ENCODE peak calls at places on chromosomes 6 and 20, in seven cellular contexts. S is transverse colon, E is K562, L is tibial nerve, O is adrenal gland, B is heart left ventricle, H is body of pancreas. M is an unnamed sample.

GRCh38 chr6:132147530-132148011 is 196.4 kb upstream of the CCN2 start:
- DNase-seq in S (no peak), E (no peak), L (no peak), O (no peak), B (peak; percentile 18), H (no peak), M (no peak)

GRCh38 chr6:169639653-169640278 is 62.1 kb downstream of the WDR27 start:
- DNase-seq in S (no peak), E (no peak), L (no peak), O (peak; percentile 41), B (no peak), H (no peak), M (no peak)

GRCh38 chr20:43243672-43244269 is 54.1 kb upstream of the PTPRT start:
- DNase-seq in S (no peak), E (no peak), L (no peak), O (no peak), B (no peak), H (peak; percentile 15), M (no peak)

GRCh38 chr6:77180367-77180766 is 282.9 kb downstream of the HTR1B start:
- DNase-seq in S (no peak), E (no peak), L (no peak), O (no peak), B (no peak), H (no peak), M (no peak)

GRCh38 chr6:142013286-142013685 is 119.4 kb upstream of the GJE1 start:
- DNase-seq in S (no peak), E (no peak), L (no peak), O (no peak), B (no peak), H (no peak), M (no peak)

GRCh38 chr6:69835414-69836179 is 30.8 kb upstream of the COL19A1 start:
- DNase-seq in S (no peak), E (peak; percentile 8), L (no peak), O (no peak), B (no peak), H (peak; percentile 64), M (no peak)

GRCh38 chr6:157999100-158000051 is 17.7 kb downstream of the SYNJ2 start:
- DNase-seq in S (no peak), E (no peak), L (no peak), O (no peak), B (no peak), H (peak; percentile 93), M (no peak)

GRCh38 chr6:142760152-142760551 is 184.8 kb downstream of the HIVEP2 start:
- DNase-seq in S (no peak), E (no peak), L (no peak), O (no peak), B (no peak), H (no peak), M (no peak)

DNA sequence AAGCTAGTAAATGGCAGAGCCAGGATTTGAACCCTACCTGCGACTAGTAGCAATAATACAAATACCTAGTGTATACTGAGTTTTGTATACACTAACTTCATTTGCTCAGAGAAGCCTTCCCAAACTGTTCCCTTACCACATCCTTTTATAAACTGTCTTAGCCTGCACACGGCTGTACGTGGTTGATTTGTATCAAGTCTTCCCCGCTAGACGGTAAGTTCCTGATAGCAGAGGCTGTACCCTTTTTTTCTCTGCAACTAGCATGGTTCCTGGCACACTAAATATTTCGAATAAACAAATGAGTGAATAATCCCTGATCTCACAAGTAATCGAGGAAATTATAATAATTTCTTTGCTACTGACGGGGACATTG is 636 bp downstream of the RTF2 start:
- DNase-seq in S (no peak), E (no peak), L (no peak), O (no peak), B (no peak), H (no peak), M (no peak)
- H3K27ac ChIP-seq in S (peak overlapping the region; percentile 87), E (peak overlapping the region; percentile 74), L (peak overlapping the region; percentile 82), O (peak overlapping the region; percentile 68), B (no peak overlapping the region), H (peak overlapping the region; percentile 81), M (no peak overlapping the region)

DNA sequence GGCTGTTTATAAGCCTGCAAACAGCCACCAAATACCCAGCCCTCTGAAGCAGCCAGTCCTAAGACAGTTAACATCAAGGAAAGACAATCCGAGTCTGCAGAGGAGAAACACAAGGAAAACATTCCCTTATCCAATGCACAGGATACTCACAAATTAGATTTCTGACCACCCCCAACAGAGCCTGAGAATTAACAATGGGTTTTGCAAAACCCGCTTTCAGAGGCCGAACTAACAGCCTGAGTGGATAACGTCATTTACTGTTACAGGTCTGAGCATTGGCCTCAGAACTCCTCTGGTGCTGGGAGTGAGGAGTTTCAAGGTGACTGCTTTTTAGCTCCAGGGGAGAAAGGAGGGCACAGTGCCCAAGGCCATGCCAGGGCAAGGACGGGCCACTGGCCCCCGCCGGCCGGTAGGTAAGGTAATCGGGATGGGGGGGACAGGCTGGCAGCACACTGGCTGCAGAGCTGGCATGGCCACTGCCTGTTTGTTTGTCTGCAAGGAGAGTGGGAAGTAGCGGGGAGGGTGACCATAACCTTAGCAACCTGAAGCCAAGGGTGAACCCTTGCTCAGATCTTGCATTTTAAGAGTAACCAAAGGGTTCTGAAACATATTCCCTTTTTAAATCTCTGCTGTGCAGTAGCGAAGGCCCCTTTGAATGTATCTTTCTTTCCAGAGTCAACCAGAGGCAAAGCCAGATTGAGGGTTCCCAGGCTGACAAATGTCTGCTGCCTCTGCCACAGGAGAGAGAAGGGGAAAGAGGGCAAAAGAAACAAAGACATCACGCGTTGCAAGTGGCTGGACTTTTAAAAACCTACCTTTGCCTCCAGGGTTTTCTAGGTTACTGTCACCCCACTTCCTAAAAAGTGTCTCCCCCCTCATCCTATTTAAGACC is 3.9 kb downstream of the ZMYND8 start:
- DNase-seq in S (peak; percentile 32), E (no peak), L (no peak), O (peak; percentile 87), B (peak; percentile 43), H (peak; percentile 95), M (peak; percentile 40)
- TF ChIP-seq POLR2A in S (peak; percentile 27), E (peak; percentile 35), L (no peak), O (no peak), B (no peak), H (peak; percentile 70), M (no peak)

GRCh38 chr6:72466471-72466870 is 155.4 kb upstream of the KCNQ5 start:
- DNase-seq in S (no peak), E (no peak), L (no peak), O (no peak), B (no peak), H (peak; percentile 3), M (no peak)
- H3K4me3 ChIP-seq in S (no peak overlapping the region), E (no peak overlapping the region), L (no peak overlapping the region), O (no peak overlapping the region), B (no peak overlapping the region), H (no peak overlapping the region), M (no peak overlapping the region)

GRCh38 chr6:127404594-127405178 is 54.5 kb downstream of the KIAA0408 start:
- DNase-seq in S (no peak), E (no peak), L (no peak), O (no peak), B (no peak), H (no peak), M (no peak)

GRCh38 chr6:127406122-127406521 is 53.1 kb downstream of the KIAA0408 start:
- DNase-seq in S (no peak), E (no peak), L (no peak), O (no peak), B (no peak), H (no peak), M (no peak)

GRCh38 chr6:127402890-127403617 is 56.1 kb downstream of the KIAA0408 start:
- DNase-seq in S (no peak), E (no peak), L (no peak), O (no peak), B (no peak), H (no peak), M (no peak)

GRCh38 chr6:127403636-127404035 is 55.6 kb downstream of the KIAA0408 start:
- DNase-seq in S (no peak), E (no peak), L (no peak), O (no peak), B (no peak), H (no peak), M (no peak)

GRCh38 chr6:127404133-127404532 is 55.1 kb downstream of the KIAA0408 start:
- DNase-seq in S (no peak), E (no peak), L (no peak), O (no peak), B (no peak), H (no peak), M (no peak)
- H3K27ac ChIP-seq in S (peak overlapping the region; percentile 4), E (no peak overlapping the region), L (no peak overlapping the region), O (no peak overlapping the region), B (no peak overlapping the region), H (no peak overlapping the region), M (no peak overlapping the region)

GRCh38 chr20:11247059-11247630 is 573.3 kb upstream of the JAG1 start:
- DNase-seq in S (no peak), E (no peak), L (no peak), O (no peak), B (no peak), H (no peak), M (no peak)

GRCh38 chr20:11248691-11249178 is 574.9 kb upstream of the JAG1 start:
- DNase-seq in S (no peak), E (no peak), L (no peak), O (no peak), B (no peak), H (no peak), M (no peak)

GRCh38 chr20:11249683-11250082 is 575.9 kb upstream of the JAG1 start:
- DNase-seq in S (no peak), E (no peak), L (no peak), O (no peak), B (no peak), H (no peak), M (no peak)

GRCh38 chr20:11249239-11249638 is 575.4 kb upstream of the JAG1 start:
- DNase-seq in S (no peak), E (no peak), L (no peak), O (no peak), B (no peak), H (no peak), M (no peak)

DNA sequence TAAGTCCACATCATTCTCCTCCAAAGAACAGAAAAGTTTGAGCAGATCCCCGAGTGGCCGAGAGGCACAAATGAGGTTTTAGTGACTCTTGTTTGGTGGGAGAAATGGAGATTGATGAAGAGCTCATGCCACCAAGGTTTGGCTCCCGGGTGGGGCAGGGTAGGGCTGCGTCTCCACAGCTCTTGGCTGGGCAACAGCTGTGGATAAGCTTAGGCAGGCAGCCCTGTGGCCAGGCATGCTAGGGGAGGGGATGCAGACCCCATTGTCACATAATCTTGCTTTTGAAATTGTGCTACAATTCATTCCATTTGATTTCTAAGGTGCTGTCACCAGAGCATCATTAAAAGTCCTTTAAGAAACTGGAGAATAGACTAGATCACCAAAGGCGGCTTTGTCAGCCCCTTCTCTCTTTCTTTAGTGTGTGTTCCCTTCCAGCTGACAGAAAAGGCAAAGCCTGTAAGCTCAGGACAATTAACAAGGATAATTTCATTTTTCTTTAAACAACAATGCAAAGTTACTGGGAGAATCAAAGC is 574.2 kb upstream of the JAG1 start:
- DNase-seq in S (no peak), E (no peak), L (no peak), O (no peak), B (no peak), H (no peak), M (no peak)
- TF ChIP-seq POLR2A in S (no peak), E (no peak), L (no peak), O (no peak), B (no peak), H (no peak), M (no peak)

M was measured in ovary.